ENCODE peak calls at places on chromosomes 11 and 22, in ten cellular contexts. Y is left ventricle myocardium inferior; F is omental fat pad; H is CD8-positive, alpha-beta T cell; T is H1; C is cardiac muscle cell; W is Peyer's patch; L is GM10248; U is esophagus muscularis mucosa; Q is IMR-90. I is an unnamed sample.

GRCh38 chr22:23534201-23534850 is 45.8 kb downstream of the IGLL1 start:
- DNase-seq in Y (no peak), W (no peak), F (no peak), U (no peak), T (no peak), C (peak), L (no peak), Q (no peak), H (no peak), I (no peak)

GRCh38 chr11:95877288-95877687 is 46.6 kb downstream of the MTMR2 start:
- DNase-seq in W (no peak), F (no peak), C (peak), Y (no peak), H (no peak), Q (peak), U (no peak), T (no peak), L (no peak), I (no peak)

GRCh38 chr22:45317551-45318167 is 7.9 kb downstream of the FAM118A start:
- DNase-seq in F (no peak), Y (peak), W (peak), L (no peak), U (no peak), H (no peak), Q (peak), C (peak), T (peak), I (no peak)

GRCh38 chr22:37420656-37421467 is 6.4 kb downstream of the ELFN2 start:
- DNase-seq in W (peak), Q (peak), U (no peak), T (no peak), F (no peak), C (no peak), H (no peak), L (no peak), Y (no peak), I (no peak)

GRCh38 chr22:44741929-44742328 is 10.4 kb upstream of the ARHGAP8 start:
- DNase-seq in Q (no peak), T (peak), C (no peak), W (peak), U (no peak), Y (no peak), F (no peak), H (no peak), L (no peak), I (no peak)

GRCh38 chr11:9060700-9061111 is 30.7 kb downstream of the SCUBE2 start:
- DNase-seq in Q (no peak), W (no peak), T (no peak), H (no peak), U (no peak), Y (no peak), F (no peak), C (no peak), L (peak), I (no peak)

GRCh38 chr11:126355324-126355925 is at the start of gene ST3GAL4:
- DNase-seq in L (peak), Q (peak), H (peak), U (no peak), F (no peak), W (peak), T (peak), C (peak), Y (peak), I (peak)

GRCh38 chr11:123100378-123101085 is 38.6 kb upstream of the HSPA8 start:
- DNase-seq in W (no peak), F (no peak), Q (no peak), Y (no peak), C (peak), U (no peak), T (no peak), H (no peak), L (no peak), I (no peak)

GRCh38 chr11:106594751-106595351 is 423.4 kb downstream of the GUCY1A2 start:
- DNase-seq in H (no peak), U (no peak), Q (peak), L (no peak), Y (no peak), C (no peak), W (no peak), T (no peak), F (no peak), I (no peak)

GRCh38 chr11:27216268-27217149 is 146.5 kb downstream of the CCDC34 start:
- DNase-seq in Y (peak), H (no peak), T (peak), F (no peak), L (no peak), C (peak), Q (peak), U (no peak), W (no peak), I (no peak)

GRCh38 chr11:46682773-46683752 is 17.4 kb downstream of the ARHGAP1 start:
- DNase-seq in W (peak), H (no peak), Q (no peak), Y (no peak), L (no peak), F (no peak), C (peak), U (no peak), T (no peak), I (no peak)

GRCh38 chr11:78655561-78655960 is 80.9 kb upstream of the NARS2 start:
- DNase-seq in T (peak), L (no peak), U (no peak), Q (no peak), H (peak), F (no peak), W (no peak), Y (no peak), C (no peak), I (no peak)

GRCh38 chr11:86519064-86519911 is 144.6 kb downstream of the CCDC81 start:
- DNase-seq in L (no peak), Y (no peak), F (no peak), W (no peak), U (peak), T (no peak), H (no peak), Q (peak), C (peak), I (no peak)

GRCh38 chr11:111911563-111912401 is at the start of gene CRYAB:
- DNase-seq in U (peak), C (peak), Y (peak), L (no peak), Q (peak), F (no peak), T (no peak), W (peak), H (no peak), I (peak)

GRCh38 chr11:64007629-64008282 is 21.5 kb downstream of the OTUB1 start:
- DNase-seq in H (no peak), W (peak), Q (no peak), L (no peak), C (peak), T (peak), F (peak), U (peak), Y (peak), I (peak)

GRCh38 chr11:97607301-97608000 is 1217.6 kb downstream of the JRKL start:
- DNase-seq in U (no peak), T (no peak), Y (no peak), C (peak), L (no peak), W (no peak), Q (no peak), H (no peak), F (no peak), I (no peak)

GRCh38 chr11:110173775-110174644 is 80.8 kb downstream of the ZC3H12C start:
- DNase-seq in L (peak), H (peak), Q (peak), U (no peak), C (peak), F (peak), W (peak), Y (peak), T (peak), I (peak)

GRCh38 chr11:35418847-35419712 is at the start of gene SLC1A2:
- DNase-seq in Y (no peak), F (no peak), H (no peak), L (peak), T (peak), W (no peak), U (no peak), Q (peak), C (peak), I (peak)

GRCh38 chr22:19605508-19606331 is 81.5 kb upstream of the CLDN5 start:
- DNase-seq in F (no peak), W (no peak), U (no peak), Y (no peak), H (no peak), C (no peak), T (no peak), Q (no peak), L (no peak), I (no peak)

GRCh38 chr11:128632151-128632791 is 44.9 kb upstream of the ETS1 start:
- DNase-seq in Q (peak), W (no peak), F (no peak), T (peak), Y (no peak), L (peak), U (peak), H (peak), C (peak), I (peak)

GRCh38 chr22:42179616-42180015 is 49.0 kb upstream of the CYP2D6 start:
- DNase-seq in T (no peak), L (no peak), Q (peak), C (peak), H (no peak), Y (no peak), F (no peak), U (no peak), W (no peak), I (no peak)

GRCh38 chr11:2361565-2361964 is 15.5 kb upstream of the CD81 start:
- DNase-seq in T (no peak), F (no peak), H (no peak), Y (no peak), U (no peak), Q (no peak), L (no peak), W (no peak), C (no peak), I (no peak)

GRCh38 chr11:13073119-13073981 is 64.2 kb downstream of the RASSF10 start:
- DNase-seq in F (no peak), W (no peak), T (no peak), U (peak), C (peak), H (no peak), Y (no peak), Q (peak), L (no peak), I (no peak)

GRCh38 chr11:1570896-1571759 is 943 bp downstream of the DUSP8 start:
- DNase-seq in U (no peak), F (no peak), T (peak), C (no peak), Q (no peak), W (peak), L (no peak), Y (no peak), H (peak), I (peak)

GRCh38 chr22:49951001-49951677 is 9.4 kb upstream of the PIM3 start:
- DNase-seq in L (peak), U (no peak), H (no peak), F (no peak), W (peak), C (no peak), T (no peak), Y (no peak), Q (peak), I (no peak)

GRCh38 chr11:47161134-47161854 is 15.4 kb downstream of the ARFGAP2 start:
- DNase-seq in F (no peak), L (peak), H (peak), W (peak), Q (peak), Y (no peak), C (peak), T (peak), U (no peak), I (peak)

GRCh38 chr22:33476206-33476605 is 418.0 kb upstream of the SYN3 start:
- DNase-seq in F (no peak), T (no peak), U (no peak), Y (no peak), H (no peak), Q (no peak), L (no peak), W (no peak), C (no peak), I (no peak)

GRCh38 chr11:14372011-14372410 is 13.0 kb upstream of the RRAS2 start:
- DNase-seq in W (no peak), H (no peak), Y (no peak), C (no peak), F (no peak), Q (no peak), L (no peak), T (peak), U (no peak), I (no peak)

GRCh38 chr11:14373941-14374646 is 15.1 kb upstream of the RRAS2 start:
- DNase-seq in C (peak), F (no peak), Y (no peak), T (peak), U (no peak), Q (peak), L (no peak), W (no peak), H (no peak), I (no peak)

GRCh38 chr11:14378171-14378570 is 19.2 kb upstream of the RRAS2 start:
- DNase-seq in L (no peak), F (no peak), C (no peak), U (no peak), H (no peak), T (no peak), Y (no peak), W (no peak), Q (no peak), I (no peak)

GRCh38 chr11:14376920-14377319 is 17.9 kb upstream of the RRAS2 start:
- DNase-seq in F (no peak), T (no peak), L (no peak), C (no peak), W (no peak), Q (no peak), U (no peak), Y (no peak), H (no peak), I (no peak)

GRCh38 chr11:14374922-14375630 is 16.1 kb upstream of the RRAS2 start:
- DNase-seq in H (no peak), U (no peak), F (no peak), C (no peak), L (peak), W (no peak), T (no peak), Q (no peak), Y (no peak), I (no peak)
- TF ChIP-seq CTCF in H (no peak), U (no peak), F (no peak), C (peak), L (no peak), W (no peak), T (peak), Q (peak), Y (no peak), I (peak)

GRCh38 chr11:134533511-134533910 is 121.5 kb upstream of the B3GAT1 start:
- DNase-seq in L (no peak), T (no peak), U (no peak), Q (no peak), F (peak), W (no peak), H (peak), Y (no peak), C (no peak), I (no peak)

GRCh38 chr11:134530826-134531225 is 118.8 kb upstream of the B3GAT1 start:
- DNase-seq in Y (no peak), C (no peak), T (peak), F (peak), W (no peak), L (no peak), H (peak), Q (no peak), U (no peak), I (no peak)

GRCh38 chr11:134532176-134532920 is 120.3 kb upstream of the B3GAT1 start:
- DNase-seq in C (no peak), U (no peak), H (peak), Q (no peak), W (no peak), F (peak), T (peak), L (no peak), Y (no peak), I (no peak)

GRCh38 chr11:134531331-134532135 is 119.5 kb upstream of the B3GAT1 start:
- DNase-seq in Q (no peak), U (no peak), T (peak), F (peak), Y (peak), H (peak), C (no peak), L (no peak), W (peak), I (no peak)

DNA sequence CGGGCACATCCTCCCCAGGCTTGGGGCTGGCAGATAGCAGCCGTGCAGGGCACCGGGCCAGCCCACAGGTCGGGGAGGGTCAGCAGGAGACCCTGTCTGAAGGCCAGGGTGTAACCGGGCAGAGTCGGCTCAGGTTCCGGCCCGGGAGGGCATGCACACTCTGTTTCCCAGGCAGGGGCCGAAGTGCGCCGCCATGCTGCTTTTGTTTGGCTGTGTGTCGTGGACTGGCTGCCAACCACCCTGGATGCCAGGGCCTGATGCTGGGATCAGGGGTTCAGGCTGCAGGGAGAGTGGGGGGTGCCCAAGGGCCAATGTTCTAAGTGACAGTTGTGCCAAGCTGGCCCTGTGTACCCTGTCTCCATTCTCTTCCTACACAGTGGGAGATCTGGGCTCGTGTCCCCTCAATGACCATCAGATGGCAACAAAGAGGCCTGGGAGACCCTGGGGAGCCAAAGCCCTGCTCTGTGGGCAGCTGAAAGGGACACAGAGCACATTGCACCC is 120.9 kb upstream of the B3GAT1 start:
- DNase-seq in W (no peak), Q (no peak), H (peak), Y (no peak), F (peak), C (no peak), T (peak), L (no peak), U (no peak), I (no peak)
- TF ChIP-seq CTCF in W (no peak), Q (no peak), H (no peak), Y (no peak), F (no peak), C (no peak), T (peak), L (no peak), U (no peak), I (no peak)

DNA sequence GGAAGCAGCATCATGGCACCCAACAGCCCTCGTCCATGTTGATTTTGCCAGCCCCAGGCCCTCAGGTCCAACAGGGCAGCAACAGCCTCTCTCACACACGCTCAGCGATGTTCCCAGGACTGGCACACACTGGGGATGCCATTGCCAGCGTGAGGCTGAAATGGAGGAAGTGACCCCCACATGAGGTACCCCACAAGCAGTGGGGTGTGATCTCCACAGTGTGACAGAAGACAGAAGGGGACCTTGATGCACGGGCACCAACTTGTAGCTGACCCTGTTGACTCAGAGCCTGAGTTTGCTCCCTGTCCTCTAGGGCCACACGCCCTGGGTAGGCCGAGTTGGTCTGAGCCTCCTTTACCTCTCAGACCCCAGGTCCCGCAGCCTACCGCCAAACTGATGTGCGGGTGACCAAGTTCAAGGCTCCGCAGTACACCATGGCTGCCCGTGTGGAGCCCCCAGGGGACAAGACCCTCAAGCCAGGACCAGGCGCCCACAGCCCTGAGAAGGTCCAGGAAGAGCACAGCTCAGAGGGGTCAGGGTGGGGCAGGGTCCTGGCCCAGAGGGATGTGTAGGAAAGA is 6.2 kb downstream of the SCGB1C1 start:
- DNase-seq in C (no peak), Y (no peak), L (no peak), H (peak), Q (no peak), U (no peak), W (peak), T (peak), F (no peak), I (no peak)
- TF ChIP-seq CTCF in C (no peak), Y (no peak), L (no peak), H (no peak), Q (no peak), U (no peak), W (no peak), T (no peak), F (no peak), I (no peak)

GRCh38 chr22:16988257-16988656 is 19.8 kb downstream of the GAB4 start:
- DNase-seq in W (no peak), T (no peak), U (no peak), L (no peak), Q (no peak), F (no peak), H (no peak), C (no peak), Y (no peak), I (no peak)
- TF ChIP-seq CTCF in W (no peak), T (no peak), U (no peak), L (no peak), Q (no peak), F (no peak), H (no peak), C (no peak), Y (no peak), I (no peak)

GRCh38 chr11:31974737-31975136 is 116.1 kb upstream of the RCN1 start:
- DNase-seq in U (no peak), W (no peak), T (no peak), Y (no peak), Q (peak), F (no peak), C (peak), H (no peak), L (no peak), I (no peak)

GRCh38 chr11:31968774-31969433 is 122.0 kb upstream of the RCN1 start:
- DNase-seq in H (no peak), T (no peak), L (no peak), U (no peak), W (no peak), Q (peak), Y (no peak), F (no peak), C (peak), I (no peak)

GRCh38 chr11:31973175-31973574 is 117.7 kb upstream of the RCN1 start:
- DNase-seq in Q (no peak), Y (no peak), F (no peak), H (no peak), T (no peak), W (no peak), L (no peak), C (no peak), U (no peak), I (no peak)

GRCh38 chr11:31977343-31977742 is 113.5 kb upstream of the RCN1 start:
- DNase-seq in T (no peak), U (no peak), H (no peak), F (no peak), Y (no peak), Q (no peak), L (no peak), W (no peak), C (no peak), I (no peak)

DNA sequence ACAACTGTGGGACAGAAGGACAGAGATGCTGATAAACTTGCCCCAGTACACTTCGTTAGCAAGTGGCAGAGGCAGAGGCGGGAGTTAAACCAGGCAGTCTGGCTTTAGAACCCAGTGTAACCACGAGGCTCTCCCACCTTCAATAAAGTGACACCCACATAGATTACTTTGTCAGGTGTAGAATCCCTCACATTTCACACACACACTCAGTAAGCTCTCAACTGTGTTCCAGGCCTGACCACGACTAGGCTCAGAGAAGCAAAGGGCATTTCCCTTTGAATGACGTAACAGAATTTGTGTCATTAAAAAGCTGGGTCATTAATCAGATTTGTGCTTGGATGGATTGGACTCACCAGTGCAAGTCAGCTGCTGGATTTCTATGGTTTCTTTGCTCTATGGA is 118.3 kb upstream of the RCN1 start:
- DNase-seq in U (no peak), W (no peak), Q (no peak), Y (no peak), F (no peak), C (no peak), H (no peak), L (no peak), T (no peak), I (no peak)
- TF ChIP-seq CTCF in U (no peak), W (no peak), Q (no peak), Y (no peak), F (no peak), C (no peak), H (no peak), L (no peak), T (no peak), I (no peak)